ENCODE peak calls at places on chromosome 9, in four cellular contexts. T, V, S and O are unnamed samples.

GRCh38 chr9:108565651-108566378 is 290.0 kb downstream of the ACTL7B start:
- DNase-seq in T (peak; percentile 87), V (peak; percentile 64), S (peak; percentile 77), O (peak; percentile 80)

GRCh38 chr9:135078361-135078821 is 9.1 kb upstream of the OLFM1 start:
- DNase-seq in T (no peak), V (no peak), S (no peak), O (no peak)

GRCh38 chr9:16255217-16255616 is 615.3 kb downstream of the BNC2 start:
- DNase-seq in T (no peak), V (no peak), S (no peak), O (no peak)

GRCh38 chr9:111431684-111432083 is 52.5 kb downstream of the ECPAS start:
- DNase-seq in T (no peak), V (no peak), S (no peak), O (no peak)

GRCh38 chr9:125634040-125634717 is 72.8 kb downstream of the MAPKAP1 start:
- DNase-seq in T (peak; percentile 42), V (no peak), S (no peak), O (no peak)

GRCh38 chr9:76634356-76635054 is 129.7 kb upstream of the PCA3 start:
- DNase-seq in T (peak; percentile 38), V (no peak), S (peak; percentile 10), O (no peak)

GRCh38 chr9:84146893-84147705 is 166.5 kb downstream of the RMI1 start:
- DNase-seq in T (peak; percentile 8), V (no peak), S (no peak), O (no peak)

GRCh38 chr9:136538599-136539426 is 7.0 kb downstream of the NOTCH1 start:
- DNase-seq in T (no peak), V (no peak), S (no peak), O (no peak)

GRCh38 chr9:7760014-7760415 is 39.6 kb downstream of the DMAC1 start:
- DNase-seq in T (no peak), V (no peak), S (no peak), O (no peak)

GRCh38 chr9:89410709-89411111 is 87.2 kb downstream of the SEMA4D start:
- DNase-seq in T (peak; percentile 25), V (no peak), S (peak; percentile 45), O (no peak)

GRCh38 chr9:124511426-124511840 is 4.2 kb upstream of the NR5A1 start:
- DNase-seq in T (no peak), V (no peak), S (no peak), O (no peak)

GRCh38 chr9:11016081-11016480 is 403.3 kb upstream of the PTPRD start:
- DNase-seq in T (no peak), V (no peak), S (no peak), O (no peak)

GRCh38 chr9:13487936-13488335 is 208.4 kb upstream of the MPDZ start:
- DNase-seq in T (no peak), V (no peak), S (no peak), O (no peak)